ENCODE peak calls at places on chromosomes 16 and 17, in eight cellular contexts. V is activated CD4-positive, alpha-beta T cell treated with anti-CD3 and anti-CD28 coated beads, Interleukin-2, amount 50 U/mL, for 4 hours; Z is keratinocyte; M is dorsolateral prefrontal cortex; P is T-helper 9 cell; J is Right ventricle myocardium inferior; Q is right cardiac atrium; K is NCI-H1930. X is an unnamed sample.

GRCh38 chr16:29994613-29995329 is 646 bp downstream of the HIRIP3 start:
- DNase-seq in J (peak), Q (no peak), M (peak), V (peak), K (no peak), P (no peak), Z (peak), X (peak)

GRCh38 chr17:61335845-61336655 is 63.6 kb upstream of the TBX2 start:
- DNase-seq in P (no peak), K (no peak), M (no peak), V (no peak), Z (no peak), J (no peak), Q (no peak), X (peak)

GRCh38 chr16:2737895-2738418 is 14.5 kb upstream of the SRRM2 start:
- DNase-seq in M (no peak), P (no peak), Q (no peak), Z (no peak), V (no peak), K (no peak), J (no peak), X (no peak)

GRCh38 chr17:57679356-57679755 is 65.7 kb downstream of the CCDC182 start:
- DNase-seq in K (no peak), J (no peak), Z (no peak), P (no peak), Q (no peak), V (no peak), M (no peak), X (no peak)

GRCh38 chr17:43583332-43583731 is 37.2 kb upstream of the ETV4 start:
- DNase-seq in Z (no peak), P (no peak), V (no peak), J (no peak), K (no peak), M (no peak), Q (no peak), X (no peak)

GRCh38 chr17:2122641-2123302 is 67.9 kb downstream of the HIC1 start:
- DNase-seq in Z (no peak), J (peak), K (no peak), M (peak), V (no peak), P (no peak), Q (peak), X (no peak)

GRCh38 chr16:67104845-67105244 is 4.9 kb upstream of the PHAF1 start:
- DNase-seq in V (no peak), J (no peak), K (no peak), M (no peak), P (no peak), Q (no peak), Z (no peak), X (no peak)

GRCh38 chr16:72291531-72291981 is 119.6 kb upstream of the PMFBP1 start:
- DNase-seq in K (no peak), P (no peak), M (no peak), Q (no peak), J (no peak), Z (peak), V (no peak), X (no peak)

GRCh38 chr17:50848039-50848438 is 12.7 kb downstream of the WFIKKN2 start:
- DNase-seq in Z (no peak), P (no peak), J (no peak), K (no peak), M (no peak), V (no peak), Q (no peak), X (no peak)

GRCh38 chr16:23861874-23862273 is 26.1 kb downstream of the PRKCB start:
- DNase-seq in P (no peak), J (no peak), K (no peak), M (no peak), V (no peak), Z (no peak), Q (no peak), X (no peak)

GRCh38 chr17:77365584-77366186 is 224.9 kb downstream of the SEC14L1 start:
- DNase-seq in K (no peak), J (peak), V (no peak), M (peak), P (no peak), Z (no peak), Q (peak), X (peak)

GRCh38 chr16:27127293-27127692 is 60.6 kb downstream of the C16orf82 start:
- DNase-seq in Q (no peak), V (no peak), Z (no peak), K (no peak), J (no peak), M (no peak), P (no peak), X (no peak)

GRCh38 chr17:4808378-4808767 is 1.4 kb downstream of the PLD2 start:
- DNase-seq in K (no peak), V (no peak), P (no peak), Z (no peak), J (peak), M (peak), Q (peak), X (no peak)

GRCh38 chr17:54992797-54993639 is 24.5 kb downstream of the STXBP4 start:
- DNase-seq in K (peak), V (no peak), J (no peak), Z (no peak), M (no peak), Q (no peak), P (no peak), X (peak)

GRCh38 chr17:14886200-14886739 is 378.9 kb downstream of the PMP22 start:
- DNase-seq in V (no peak), J (no peak), P (no peak), K (no peak), Q (no peak), M (no peak), Z (peak), X (no peak)

X was measured in NCI-H187.